ENCODE peak calls at places on chromosomes 13 and 19, in five cellular contexts. One of them, this sample, is unnamed.

GRCh38 chr19:52898101-52898500 is 666 bp upstream of the ZNF320 start:
- DNase-seq in ureter: no peak
- DNase-seq in stimulated activated CD4-positive, alpha-beta T cell treated with anti-CD3 and anti-CD28 coated beads, Interleukin-4, amount 100 ng/mL, for 48 hours: no peak
- DNase-seq in lower leg skin: peak; percentile 73
- DNase-seq in NCI-H1436: no peak
- DNase-seq in this sample: no peak

GRCh38 chr13:94481966-94482365 is 2.5 kb upstream of the DCT start:
- DNase-seq in NCI-H1436: no peak
- DNase-seq in lower leg skin: no peak
- DNase-seq in stimulated activated CD4-positive, alpha-beta T cell treated with anti-CD3 and anti-CD28 coated beads, Interleukin-4, amount 100 ng/mL, for 48 hours: no peak
- DNase-seq in ureter: no peak
- DNase-seq in this sample: no peak

GRCh38 chr19:32181356-32181920 is 164.0 kb upstream of the ZNF507 start:
- DNase-seq in ureter: peak; percentile 32
- DNase-seq in lower leg skin: peak; percentile 59
- DNase-seq in NCI-H1436: no peak
- DNase-seq in stimulated activated CD4-positive, alpha-beta T cell treated with anti-CD3 and anti-CD28 coated beads, Interleukin-4, amount 100 ng/mL, for 48 hours: no peak
- DNase-seq in this sample: peak; percentile 8

GRCh38 chr13:65926750-65927171 is 1303.4 kb downstream of the PCDH9 start:
- DNase-seq in ureter: peak; percentile 41
- DNase-seq in NCI-H1436: no peak
- DNase-seq in lower leg skin: no peak
- DNase-seq in stimulated activated CD4-positive, alpha-beta T cell treated with anti-CD3 and anti-CD28 coated beads, Interleukin-4, amount 100 ng/mL, for 48 hours: no peak
- DNase-seq in this sample: no peak

GRCh38 chr13:80040219-80040976 is 300.5 kb downstream of the SPRY2 start:
- DNase-seq in lower leg skin: no peak
- DNase-seq in stimulated activated CD4-positive, alpha-beta T cell treated with anti-CD3 and anti-CD28 coated beads, Interleukin-4, amount 100 ng/mL, for 48 hours: no peak
- DNase-seq in NCI-H1436: no peak
- DNase-seq in ureter: no peak
- DNase-seq in this sample: no peak

GRCh38 chr19:41915248-41916032 is 12.8 kb downstream of the ERFL start:
- DNase-seq in stimulated activated CD4-positive, alpha-beta T cell treated with anti-CD3 and anti-CD28 coated beads, Interleukin-4, amount 100 ng/mL, for 48 hours: no peak
- DNase-seq in lower leg skin: no peak
- DNase-seq in NCI-H1436: no peak
- DNase-seq in ureter: no peak
- DNase-seq in this sample: no peak

GRCh38 chr19:48571378-48572162 is 19.6 kb downstream of the SULT2B1 start:
- DNase-seq in NCI-H1436: no peak
- DNase-seq in stimulated activated CD4-positive, alpha-beta T cell treated with anti-CD3 and anti-CD28 coated beads, Interleukin-4, amount 100 ng/mL, for 48 hours: no peak
- DNase-seq in ureter: no peak
- DNase-seq in lower leg skin: no peak
- DNase-seq in this sample: no peak

GRCh38 chr19:15432018-15432494 is 13.3 kb upstream of the AKAP8L start:
- DNase-seq in NCI-H1436: no peak
- DNase-seq in stimulated activated CD4-positive, alpha-beta T cell treated with anti-CD3 and anti-CD28 coated beads, Interleukin-4, amount 100 ng/mL, for 48 hours: no peak
- DNase-seq in ureter: no peak
- DNase-seq in lower leg skin: no peak
- DNase-seq in this sample: peak; percentile 84

GRCh38 chr19:29247051-29247450 is 34.1 kb upstream of the UQCRFS1 start:
- DNase-seq in ureter: no peak
- DNase-seq in NCI-H1436: no peak
- DNase-seq in stimulated activated CD4-positive, alpha-beta T cell treated with anti-CD3 and anti-CD28 coated beads, Interleukin-4, amount 100 ng/mL, for 48 hours: no peak
- DNase-seq in lower leg skin: no peak
- DNase-seq in this sample: no peak

GRCh38 chr13:42039457-42039945 is 8.9 kb upstream of the DGKH start:
- DNase-seq in stimulated activated CD4-positive, alpha-beta T cell treated with anti-CD3 and anti-CD28 coated beads, Interleukin-4, amount 100 ng/mL, for 48 hours: no peak
- DNase-seq in lower leg skin: no peak
- DNase-seq in NCI-H1436: no peak
- DNase-seq in ureter: no peak
- DNase-seq in this sample: no peak

GRCh38 chr19:30448386-30449130 is 76.4 kb downstream of the ZNF536 start:
- DNase-seq in NCI-H1436: no peak
- DNase-seq in lower leg skin: no peak
- DNase-seq in ureter: no peak
- DNase-seq in stimulated activated CD4-positive, alpha-beta T cell treated with anti-CD3 and anti-CD28 coated beads, Interleukin-4, amount 100 ng/mL, for 48 hours: no peak
- DNase-seq in this sample: no peak

GRCh38 chr19:6890938-6891337 is 3.6 kb downstream of the ADGRE1 start:
- DNase-seq in lower leg skin: peak; percentile 31
- DNase-seq in ureter: no peak
- DNase-seq in stimulated activated CD4-positive, alpha-beta T cell treated with anti-CD3 and anti-CD28 coated beads, Interleukin-4, amount 100 ng/mL, for 48 hours: peak; percentile 23
- DNase-seq in NCI-H1436: no peak
- DNase-seq in this sample: no peak

GRCh38 chr19:44677019-44677809 is 5.9 kb downstream of the CEACAM19 start:
- DNase-seq in ureter: no peak
- DNase-seq in NCI-H1436: no peak
- DNase-seq in stimulated activated CD4-positive, alpha-beta T cell treated with anti-CD3 and anti-CD28 coated beads, Interleukin-4, amount 100 ng/mL, for 48 hours: no peak
- DNase-seq in lower leg skin: no peak
- DNase-seq in this sample: no peak

GRCh38 chr13:28865312-28865711 is 45.2 kb downstream of the MTUS2 start:
- DNase-seq in stimulated activated CD4-positive, alpha-beta T cell treated with anti-CD3 and anti-CD28 coated beads, Interleukin-4, amount 100 ng/mL, for 48 hours: no peak
- DNase-seq in NCI-H1436: no peak
- DNase-seq in lower leg skin: no peak
- DNase-seq in ureter: no peak
- DNase-seq in this sample: no peak

GRCh38 chr19:1450735-1451669 is 1.1 kb downstream of the APC2 start:
- DNase-seq in NCI-H1436: no peak
- DNase-seq in stimulated activated CD4-positive, alpha-beta T cell treated with anti-CD3 and anti-CD28 coated beads, Interleukin-4, amount 100 ng/mL, for 48 hours: no peak
- DNase-seq in ureter: no peak
- DNase-seq in lower leg skin: no peak
- DNase-seq in this sample: no peak

GRCh38 chr19:1748115-1748702 is 5.1 kb upstream of the ONECUT3 start:
- DNase-seq in NCI-H1436: no peak
- DNase-seq in ureter: peak; percentile 50
- DNase-seq in lower leg skin: no peak
- DNase-seq in stimulated activated CD4-positive, alpha-beta T cell treated with anti-CD3 and anti-CD28 coated beads, Interleukin-4, amount 100 ng/mL, for 48 hours: no peak
- DNase-seq in this sample: no peak

GRCh38 chr13:86725105-86725504 is 925.9 kb upstream of the SLITRK6 start:
- DNase-seq in NCI-H1436: no peak
- DNase-seq in stimulated activated CD4-positive, alpha-beta T cell treated with anti-CD3 and anti-CD28 coated beads, Interleukin-4, amount 100 ng/mL, for 48 hours: no peak
- DNase-seq in lower leg skin: no peak
- DNase-seq in ureter: no peak
- DNase-seq in this sample: no peak

GRCh38 chr13:48532146-48532472 is 771 bp downstream of the RCBTB2 start:
- DNase-seq in NCI-H1436: no peak
- DNase-seq in stimulated activated CD4-positive, alpha-beta T cell treated with anti-CD3 and anti-CD28 coated beads, Interleukin-4, amount 100 ng/mL, for 48 hours: no peak
- DNase-seq in ureter: no peak
- DNase-seq in lower leg skin: no peak
- DNase-seq in this sample: no peak

GRCh38 chr13:99040536-99041141 is 62.8 kb upstream of the DOCK9 start:
- DNase-seq in ureter: no peak
- DNase-seq in stimulated activated CD4-positive, alpha-beta T cell treated with anti-CD3 and anti-CD28 coated beads, Interleukin-4, amount 100 ng/mL, for 48 hours: no peak
- DNase-seq in lower leg skin: no peak
- DNase-seq in NCI-H1436: no peak
- DNase-seq in this sample: no peak

GRCh38 chr19:28876604-28877123 is 336.3 kb downstream of the UQCRFS1 start:
- DNase-seq in ureter: no peak
- DNase-seq in stimulated activated CD4-positive, alpha-beta T cell treated with anti-CD3 and anti-CD28 coated beads, Interleukin-4, amount 100 ng/mL, for 48 hours: no peak
- DNase-seq in lower leg skin: no peak
- DNase-seq in NCI-H1436: no peak
- DNase-seq in this sample: no peak

GRCh38 chr19:11203194-11204075 is 6.1 kb upstream of the KANK2 start:
- DNase-seq in NCI-H1436: peak; percentile 45
- DNase-seq in lower leg skin: peak; percentile 95
- DNase-seq in stimulated activated CD4-positive, alpha-beta T cell treated with anti-CD3 and anti-CD28 coated beads, Interleukin-4, amount 100 ng/mL, for 48 hours: no peak
- DNase-seq in ureter: peak; percentile 88
- DNase-seq in this sample: peak; percentile 92

GRCh38 chr19:33260628-33261418 is 35.2 kb upstream of the SLC7A10 start:
- DNase-seq in NCI-H1436: no peak
- DNase-seq in lower leg skin: no peak
- DNase-seq in ureter: no peak
- DNase-seq in stimulated activated CD4-positive, alpha-beta T cell treated with anti-CD3 and anti-CD28 coated beads, Interleukin-4, amount 100 ng/mL, for 48 hours: no peak
- DNase-seq in this sample: no peak

GRCh38 chr19:38875656-38876345 is 2.3 kb downstream of the RINL start:
- DNase-seq in ureter: no peak
- DNase-seq in stimulated activated CD4-positive, alpha-beta T cell treated with anti-CD3 and anti-CD28 coated beads, Interleukin-4, amount 100 ng/mL, for 48 hours: no peak
- DNase-seq in NCI-H1436: no peak
- DNase-seq in lower leg skin: no peak
- DNase-seq in this sample: no peak

GRCh38 chr19:58498316-58499020 is 13.3 kb downstream of the SLC27A5 start:
- DNase-seq in NCI-H1436: no peak
- DNase-seq in lower leg skin: no peak
- DNase-seq in stimulated activated CD4-positive, alpha-beta T cell treated with anti-CD3 and anti-CD28 coated beads, Interleukin-4, amount 100 ng/mL, for 48 hours: no peak
- DNase-seq in ureter: no peak
- DNase-seq in this sample: no peak

This sample was measured in osteocyte.